ENCODE peak calls at places on chromosome 12, in six cellular contexts. L, Y, Q, W, V and F are unnamed samples. For H3K4me1, the result is how much of the 10 kb centered on the place peaks cover.

GRCh38 chr12:56078931-56079728 is 835 bp upstream of the ERBB3 start:
- DNase-seq in V (peak), L (peak), W (peak), Q (peak), Y (peak), F (peak)

GRCh38 chr12:49358548-49359141 is 8.6 kb upstream of the SPATS2 start:
- DNase-seq in W (peak), L (no peak), Q (no peak), Y (peak), V (peak), F (peak)

GRCh38 chr12:52360663-52361271 is 6.5 kb downstream of the KRT85 start:
- DNase-seq in Y (no peak), Q (no peak), V (no peak), W (no peak), L (no peak), F (peak)

GRCh38 chr12:50803230-50803629 is 39.3 kb downstream of the ATF1 start:
- DNase-seq in V (no peak), L (no peak), Q (no peak), W (no peak), Y (no peak), F (no peak)

GRCh38 chr12:176321-177181 is 37.4 kb downstream of the SLC6A12 start:
- DNase-seq in W (no peak), Q (peak), Y (no peak), L (no peak), V (no peak), F (no peak)

GRCh38 chr12:24404086-24404815 is 454.8 kb upstream of the SOX5 start:
- DNase-seq in V (no peak), L (no peak), Y (no peak), Q (peak), W (no peak), F (no peak)

GRCh38 chr12:129413295-129413694 is 490.5 kb downstream of the TMEM132D start:
- DNase-seq in V (no peak), Q (no peak), W (no peak), L (no peak), Y (no peak), F (no peak)

GRCh38 chr12:122886851-122887816 is 8.8 kb downstream of the VPS37B start:
- DNase-seq in V (peak), Y (no peak), Q (peak), L (no peak), W (peak), F (no peak)

GRCh38 chr12:15688202-15688736 is 100.9 kb downstream of the EPS8 start:
- DNase-seq in W (peak), L (peak), V (no peak), Y (peak), Q (no peak), F (peak)

GRCh38 chr12:106919910-106920544 is 35.7 kb upstream of the TMEM263 start:
- DNase-seq in Y (peak), W (no peak), Q (peak), L (no peak), V (peak), F (no peak)

GRCh38 chr12:94429633-94430032 is 30.0 kb downstream of the CEP83 start:
- DNase-seq in L (no peak), Q (no peak), W (peak), Y (no peak), V (no peak), F (no peak)

GRCh38 chr12:26149963-26150362 is 25.1 kb upstream of the BHLHE41 start:
- DNase-seq in W (no peak), Y (no peak), V (no peak), Q (no peak), L (no peak), F (no peak)

GRCh38 chr12:113861708-113862312 is 104.3 kb downstream of the RBM19 start:
- DNase-seq in V (no peak), W (no peak), Q (peak), L (no peak), Y (no peak), F (no peak)

GRCh38 chr12:71538807-71539206 is 99.2 kb downstream of the LGR5 start:
- DNase-seq in W (no peak), L (no peak), Y (no peak), Q (no peak), V (no peak), F (no peak)

GRCh38 chr12:123075591-123076171 is 75.2 kb downstream of the PITPNM2 start:
- DNase-seq in W (peak), V (peak), Y (peak), L (no peak), Q (peak), F (no peak)

GRCh38 chr12:130818381-130819247 is 20.4 kb downstream of the STX2 start:
- DNase-seq in L (peak), Q (no peak), Y (peak), V (peak), W (peak), F (no peak)

GRCh38 chr12:110794623-110795280 is 52.0 kb upstream of the CCDC63 start:
- DNase-seq in Y (no peak), L (peak), V (no peak), Q (no peak), W (no peak), F (no peak)

GRCh38 chr12:62603811-62604098 is 137.1 kb downstream of the MON2 start:
- DNase-seq in L (no peak), V (no peak), Y (no peak), W (no peak), Q (no peak), F (no peak)

GRCh38 chr12:62606654-62607053 is 140.0 kb downstream of the MON2 start:
- DNase-seq in W (no peak), V (no peak), Y (no peak), L (no peak), Q (no peak), F (no peak)

GRCh38 chr12:62604373-62604772 is 137.7 kb downstream of the MON2 start:
- DNase-seq in Q (no peak), Y (no peak), V (no peak), L (no peak), W (no peak), F (no peak)

GRCh38 chr12:62604856-62605255 is 138.2 kb downstream of the MON2 start:
- DNase-seq in W (no peak), V (no peak), Y (no peak), Q (peak), L (no peak), F (no peak)

DNA sequence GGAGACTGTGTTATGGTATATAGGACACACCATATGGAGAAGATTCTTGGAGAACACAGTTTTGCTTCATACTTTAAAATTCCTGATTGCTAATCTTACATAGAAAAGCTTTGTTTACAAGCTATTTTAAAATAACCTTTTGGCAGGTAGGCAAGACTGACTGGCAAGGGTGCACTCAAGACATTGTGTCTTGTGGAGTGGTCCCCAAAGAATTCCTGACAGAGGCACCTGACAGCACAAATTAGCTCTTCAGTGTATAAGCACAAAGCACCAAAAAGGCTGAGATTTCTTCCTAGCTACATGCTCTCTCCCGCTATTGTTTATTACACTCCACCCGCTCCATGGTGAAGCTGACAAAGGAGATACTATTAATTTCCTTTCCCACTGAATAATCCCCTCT is 139.3 kb downstream of the MON2 start:
- DNase-seq in Q (no peak), Y (no peak), V (no peak), L (no peak), W (no peak), F (no peak)
- H3K4me3 ChIP-seq in Q (peak), Y (no peak), V (no peak), L (no peak), W (peak), F (no peak)

GRCh38 chr12:131827961-131828534 is at the start of gene MMP17:
- DNase-seq in W (peak), Y (peak), V (no peak), L (peak), Q (peak), F (no peak)
- TF ChIP-seq CTCF in W (peak), Y (peak), V (peak), L (peak), Q (no peak), F (no peak)

GRCh38 chr12:27279836-27280235 is 35.8 kb downstream of the STK38L start:
- DNase-seq in W (no peak), Q (no peak), L (no peak), V (no peak), Y (no peak), F (no peak)
- H3K4me1 ChIP-seq in W (under half), Q (under half), L (half or more), V (under half), Y (under half), F (under half)

DNA sequence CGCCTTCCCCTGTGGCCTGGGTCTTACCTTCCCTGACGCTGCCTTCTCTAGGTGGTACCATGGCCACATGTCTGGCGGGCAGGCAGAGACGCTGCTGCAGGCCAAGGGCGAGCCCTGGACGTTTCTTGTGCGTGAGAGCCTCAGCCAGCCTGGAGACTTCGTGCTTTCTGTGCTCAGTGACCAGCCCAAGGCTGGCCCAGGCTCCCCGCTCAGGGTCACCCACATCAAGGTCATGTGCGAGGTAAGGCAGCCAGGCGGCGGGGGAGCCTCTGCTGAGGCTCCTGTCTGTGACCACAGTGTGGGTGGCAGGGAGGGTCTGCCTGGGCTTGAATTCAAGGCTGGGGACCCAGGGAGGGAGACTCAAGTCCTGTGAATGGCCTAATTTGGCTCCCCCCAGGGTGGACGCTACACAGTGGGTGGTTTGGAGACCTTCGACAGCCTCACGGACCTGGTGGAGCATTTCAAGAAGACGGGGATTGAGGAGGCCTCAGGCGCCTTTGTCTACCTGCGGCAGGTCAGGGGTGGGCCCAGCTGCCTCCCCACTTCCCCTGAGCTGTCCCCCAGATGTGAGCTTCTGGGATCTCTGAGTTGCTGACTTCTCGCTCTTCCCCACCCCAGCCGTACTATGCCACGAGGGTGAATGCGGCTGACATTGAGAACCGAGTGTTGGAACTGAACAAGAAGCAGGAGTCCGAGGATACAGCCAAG is 3.8 kb downstream of the PTPN6 start:
- DNase-seq in Q (no peak), W (no peak), V (no peak), L (peak), Y (no peak), F (no peak)
- H3K4me3 ChIP-seq in Q (no peak), W (no peak), V (no peak), L (no peak), Y (no peak), F (no peak)

DNA sequence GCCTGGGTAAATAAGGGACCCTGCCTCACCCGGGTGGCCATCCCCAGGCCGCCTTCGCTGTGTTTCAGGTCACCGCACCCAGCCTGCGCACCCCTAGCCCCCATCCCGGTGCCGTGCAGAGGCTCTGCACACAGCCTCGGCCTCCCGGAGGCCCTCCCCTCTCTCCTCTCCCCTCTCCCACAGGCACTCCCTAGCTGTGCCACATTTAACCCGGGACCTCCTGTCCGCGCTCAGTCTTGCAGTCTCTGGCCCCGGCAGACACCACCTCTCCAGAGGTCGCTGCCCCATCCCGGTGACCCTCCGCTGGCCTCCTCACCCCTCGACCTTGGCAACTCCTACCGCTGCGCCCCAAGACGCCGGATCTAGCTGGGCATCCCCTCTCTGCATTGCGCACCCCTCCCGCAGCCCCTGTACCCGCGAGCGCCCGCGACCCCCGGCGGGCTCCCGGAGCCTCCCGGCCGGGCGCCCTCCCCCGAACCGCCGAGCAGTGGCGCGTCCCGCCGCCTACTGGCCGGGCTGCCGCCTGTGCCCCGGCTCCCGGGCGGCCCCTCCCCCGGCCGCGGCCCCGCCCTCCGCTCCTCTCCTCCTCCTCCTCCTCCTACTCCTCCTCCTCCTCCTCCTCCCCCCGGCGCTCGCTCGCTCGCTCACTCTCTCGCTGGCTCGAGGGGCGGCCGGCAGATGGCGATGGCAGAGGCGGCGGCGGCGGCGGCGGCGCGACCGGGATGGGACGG is 120.7 kb downstream of the AACS start:
- DNase-seq in Q (peak), Y (no peak), V (peak), W (peak), L (peak), F (peak)
- TF ChIP-seq CTCF in Q (no peak), Y (peak), V (peak), W (peak), L (peak), F (peak)

GRCh38 chr12:10366875-10367274 is 23.0 kb downstream of the KLRK1 start:
- DNase-seq in L (no peak), Y (no peak), W (no peak), V (peak), Q (no peak), F (no peak)
- H3K4me1 ChIP-seq in L (under half), Y (under half), W (under half), V (under half), Q (under half), F (under half)

GRCh38 chr12:99138397-99138796 is 493.3 kb downstream of the APAF1 start:
- DNase-seq in Q (no peak), W (no peak), V (no peak), Y (no peak), L (no peak), F (no peak)
- H3K4me3 ChIP-seq in Q (no peak), W (no peak), V (no peak), Y (no peak), L (no peak), F (no peak)

DNA sequence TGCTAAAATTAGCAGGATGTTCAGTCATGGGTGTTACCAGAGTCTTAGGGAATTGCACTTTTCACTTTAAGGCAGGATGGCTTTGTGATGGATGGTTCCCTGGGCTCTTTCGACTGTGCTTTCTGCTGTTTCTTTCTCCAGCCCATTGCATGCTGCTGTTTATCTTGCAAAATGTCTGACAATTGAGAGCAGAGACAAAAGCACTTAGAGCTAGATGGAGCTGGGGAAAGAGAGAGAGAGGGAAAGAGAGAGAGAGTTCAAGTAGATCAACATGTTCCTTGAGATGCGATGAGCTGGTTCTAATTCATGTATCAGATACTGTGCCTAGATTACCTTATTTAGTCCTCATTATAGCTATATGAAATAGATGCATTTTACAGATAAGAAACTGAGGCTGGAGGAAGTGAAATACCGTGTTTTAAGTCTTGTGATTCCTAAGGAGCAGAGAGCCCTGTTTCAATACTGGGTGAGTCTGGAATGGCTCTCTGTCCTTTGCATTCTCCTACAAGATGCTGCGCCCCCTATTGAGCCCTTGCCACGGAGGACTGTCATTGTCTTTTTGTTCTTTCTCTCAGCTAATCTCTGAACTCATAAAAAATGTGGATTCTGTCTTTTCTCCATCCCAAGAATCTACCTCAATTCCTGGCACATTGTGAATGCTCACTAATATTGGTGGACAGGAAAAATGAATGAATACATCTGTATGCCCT is 227.9 kb downstream of the ALG10B start:
- DNase-seq in Y (no peak), W (peak), Q (no peak), V (no peak), L (no peak), F (no peak)
- TF ChIP-seq CTCF in Y (no peak), W (peak), Q (no peak), V (peak), L (no peak), F (no peak)

GRCh38 chr12:96448287-96448686 is 41.1 kb upstream of the CFAP54 start:
- DNase-seq in L (no peak), Y (no peak), W (no peak), Q (peak), V (no peak), F (no peak)
- H3K4me1 ChIP-seq in L (under half), Y (under half), W (under half), Q (under half), V (under half), F (under half)